ENCODE peak calls at places on chromosomes 1 and 21, in seven cellular contexts. X is HL-60, S is AG04450, E is uterus, F is cardiac fibroblast, R is AG09309, U is BJ. B is an unnamed sample.

GRCh38 chr1:17017435-17017834 is 5.7 kb upstream of the ATP13A2 start:
- DNase-seq in E (no peak), R (no peak), X (no peak), U (no peak), F (no peak), S (no peak), B (no peak)

GRCh38 chr1:29686012-29686930 is 449.9 kb downstream of the PTPRU start:
- DNase-seq in U (no peak), S (no peak), E (no peak), X (no peak), F (no peak), R (no peak), B (no peak)

GRCh38 chr1:206467915-206468314 is 2.4 kb upstream of the IKBKE start:
- DNase-seq in S (no peak), U (no peak), X (peak), R (no peak), F (peak), E (no peak), B (no peak)

GRCh38 chr1:177310326-177310725 is 139.6 kb downstream of the BRINP2 start:
- DNase-seq in X (no peak), E (no peak), F (no peak), S (no peak), R (no peak), U (no peak), B (peak)

GRCh38 chr1:224565186-224565585 is 50.9 kb upstream of the CNIH3 start:
- DNase-seq in U (peak), S (peak), E (no peak), F (peak), R (peak), X (peak), B (peak)

GRCh38 chr1:188314557-188315137 is 1485.9 kb downstream of the PLA2G4A start:
- DNase-seq in E (no peak), R (no peak), X (no peak), U (no peak), S (no peak), F (no peak), B (no peak)

GRCh38 chr1:64561993-64562392 is 92.1 kb downstream of the CACHD1 start:
- DNase-seq in R (no peak), S (no peak), F (no peak), X (no peak), E (no peak), U (no peak), B (no peak)

GRCh38 chr1:239288964-239289535 is 97.3 kb upstream of the CHRM3 start:
- DNase-seq in E (no peak), R (no peak), U (no peak), S (no peak), F (no peak), X (no peak), B (no peak)

GRCh38 chr1:15358565-15359133 is 51.0 kb upstream of the EFHD2 start:
- DNase-seq in X (no peak), F (no peak), S (no peak), E (no peak), R (no peak), U (no peak), B (no peak)

GRCh38 chr1:64597151-64597550 is 127.2 kb downstream of the CACHD1 start:
- DNase-seq in E (no peak), U (no peak), S (no peak), X (no peak), F (no peak), R (no peak), B (no peak)

GRCh38 chr1:84698718-84699117 is 8.5 kb upstream of the SSX2IP start:
- DNase-seq in X (no peak), R (peak), E (no peak), S (peak), F (peak), U (peak), B (peak)

GRCh38 chr1:246063013-246063616 is 444.0 kb downstream of the SMYD3 start:
- DNase-seq in F (no peak), E (no peak), S (no peak), X (no peak), R (no peak), U (no peak), B (no peak)

GRCh38 chr1:33086384-33086850 is 5.5 kb downstream of the AZIN2 start:
- DNase-seq in E (peak), X (peak), R (peak), F (peak), S (peak), U (no peak), B (peak)

GRCh38 chr1:223153177-223154119 is 10.4 kb upstream of the TLR5 start:
- DNase-seq in S (no peak), F (peak), R (no peak), X (peak), U (no peak), E (no peak), B (peak)

GRCh38 chr1:160544647-160545046 is 21.6 kb upstream of the SLAMF6 start:
- DNase-seq in E (no peak), S (no peak), U (no peak), F (peak), R (no peak), X (no peak), B (peak)

GRCh38 chr1:162530318-162530984 is 31.1 kb upstream of the UAP1 start:
- DNase-seq in E (no peak), R (no peak), S (no peak), F (no peak), X (no peak), U (no peak), B (no peak)

GRCh38 chr1:170126691-170127090 is 19.1 kb upstream of the NTMT2 start:
- DNase-seq in F (peak), R (peak), X (no peak), U (peak), S (peak), E (no peak), B (peak)

GRCh38 chr21:18443085-18443484 is 39.5 kb upstream of the TMPRSS15 start:
- DNase-seq in F (no peak), E (no peak), S (no peak), X (no peak), U (no peak), R (no peak), B (no peak)

GRCh38 chr1:160219062-160219929 is 14.1 kb downstream of the PEA15 start:
- DNase-seq in F (peak), R (peak), U (peak), E (no peak), X (no peak), S (peak), B (peak)

GRCh38 chr21:33383056-33383888 is 19.9 kb upstream of the IFNGR2 start:
- DNase-seq in F (peak), S (no peak), U (no peak), E (peak), R (no peak), X (peak), B (peak)

GRCh38 chr1:9588551-9589143 is at the start of gene TMEM201:
- DNase-seq in U (peak), F (peak), S (peak), X (peak), E (peak), R (peak), B (peak)
- TF ChIP-seq CTCF in U (peak), F (peak), S (peak), X (peak), E (peak), R (peak), B (peak)

GRCh38 chr1:87864676-87865075 is 536.0 kb downstream of the LMO4 start:
- DNase-seq in E (no peak), F (no peak), R (no peak), S (no peak), X (no peak), U (no peak), B (no peak)

GRCh38 chr1:87866416-87866815 is 537.7 kb downstream of the LMO4 start:
- DNase-seq in U (no peak), S (no peak), R (no peak), F (no peak), E (no peak), X (no peak), B (no peak)

GRCh38 chr1:87867631-87868030 is 539.0 kb downstream of the LMO4 start:
- DNase-seq in R (peak), U (peak), S (no peak), X (no peak), F (peak), E (no peak), B (peak)

DNA sequence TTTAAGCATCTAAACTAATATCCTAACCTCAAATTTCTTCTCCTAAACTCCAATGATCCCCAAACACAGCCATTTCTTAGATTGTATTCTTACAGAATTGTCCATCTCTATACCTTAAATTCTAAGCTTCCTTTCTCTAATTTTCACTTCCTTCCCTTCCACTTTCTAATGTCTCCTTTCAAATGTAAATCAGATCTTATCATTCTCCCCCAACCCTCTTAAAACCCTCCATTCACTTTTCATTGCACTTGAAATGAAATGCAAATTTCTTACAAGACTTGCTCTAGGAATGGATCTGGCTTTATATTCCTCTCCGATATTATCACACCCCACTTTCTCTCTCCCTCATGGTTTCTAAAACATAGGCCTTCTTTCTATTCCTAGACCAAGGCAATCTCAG is 534.6 kb downstream of the LMO4 start:
- DNase-seq in S (no peak), R (no peak), X (no peak), F (no peak), E (no peak), U (no peak), B (no peak)
- H3K4me3 ChIP-seq in S (no peak), R (no peak), X (no peak), F (no peak), E (no peak), U (no peak), B (no peak)

GRCh38 chr1:229432116-229432461 is 1.8 kb downstream of the ACTA1 start:
- DNase-seq in X (no peak), S (no peak), F (no peak), E (no peak), R (no peak), U (no peak), B (no peak)

GRCh38 chr1:229432905-229433304 is 989 bp downstream of the ACTA1 start:
- DNase-seq in E (no peak), S (no peak), F (no peak), U (no peak), X (no peak), R (no peak), B (no peak)

GRCh38 chr1:229433364-229434004 is 410 bp downstream of the ACTA1 start:
- DNase-seq in E (no peak), U (no peak), R (no peak), X (no peak), S (no peak), F (no peak), B (no peak)

GRCh38 chr1:229434641-229435051 is 752 bp upstream of the ACTA1 start:
- DNase-seq in R (no peak), X (no peak), E (no peak), S (no peak), U (no peak), F (no peak), B (no peak)

DNA sequence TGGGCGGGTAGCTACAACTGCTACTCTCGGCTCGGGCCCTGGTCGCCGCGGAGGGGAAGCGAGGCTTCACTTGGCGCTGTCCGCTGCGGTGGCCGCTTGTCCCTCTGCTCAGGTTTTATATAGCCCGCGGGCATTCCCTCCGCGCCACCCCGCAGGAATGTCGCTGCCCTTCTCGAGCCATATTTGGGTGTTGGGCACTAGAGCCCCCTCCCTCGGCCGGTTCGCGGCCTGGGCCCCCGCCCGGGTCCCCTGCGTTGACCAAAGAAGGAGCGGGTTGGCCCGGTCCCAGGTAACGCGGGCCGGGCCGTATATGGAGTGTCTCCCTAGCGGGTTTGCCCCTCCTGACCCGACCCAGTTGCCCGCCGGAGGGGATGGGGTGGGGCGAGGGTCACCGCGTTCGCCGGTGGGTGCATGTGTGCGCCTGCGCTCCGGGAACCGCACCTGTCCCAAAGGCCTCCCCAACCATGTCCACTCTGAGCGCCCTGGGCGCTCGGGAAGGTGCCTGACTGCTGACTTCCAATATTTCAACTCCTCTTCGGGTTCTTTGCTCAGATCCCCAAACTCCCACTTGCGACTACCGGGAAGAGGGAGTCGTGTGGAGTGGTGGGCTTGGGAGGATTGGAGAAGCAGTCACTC is at the start of gene ACTA1:
- DNase-seq in S (no peak), X (no peak), R (no peak), U (no peak), F (no peak), E (no peak), B (no peak)
- TF ChIP-seq CTCF in S (no peak), X (no peak), R (no peak), U (no peak), F (no peak), E (no peak), B (no peak)

DNA sequence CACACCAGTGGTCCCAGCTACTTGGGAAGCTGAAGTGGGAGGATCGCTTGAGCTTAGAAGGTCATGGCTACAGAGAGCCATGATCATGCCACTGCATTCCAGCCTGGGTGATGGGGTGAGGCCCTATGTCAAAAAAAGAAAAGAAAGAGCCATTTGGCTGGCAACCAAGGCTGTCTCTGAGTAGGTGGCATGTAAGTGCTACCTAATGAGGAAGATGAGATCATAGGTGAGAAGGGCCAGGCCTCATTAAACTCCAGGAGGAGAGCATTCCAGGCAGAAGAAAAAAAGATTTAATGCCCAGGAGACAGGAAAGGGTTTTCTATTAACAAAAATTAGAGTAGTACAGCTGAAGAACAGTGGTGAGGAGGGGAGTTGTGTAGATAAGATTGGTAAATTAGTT is 103.4 kb upstream of the ZNF678 start:
- DNase-seq in U (no peak), X (no peak), F (no peak), R (no peak), E (no peak), S (no peak), B (no peak)
- H3K4me3 ChIP-seq in U (no peak), X (no peak), F (no peak), R (no peak), E (no peak), S (no peak), B (no peak)

DNA sequence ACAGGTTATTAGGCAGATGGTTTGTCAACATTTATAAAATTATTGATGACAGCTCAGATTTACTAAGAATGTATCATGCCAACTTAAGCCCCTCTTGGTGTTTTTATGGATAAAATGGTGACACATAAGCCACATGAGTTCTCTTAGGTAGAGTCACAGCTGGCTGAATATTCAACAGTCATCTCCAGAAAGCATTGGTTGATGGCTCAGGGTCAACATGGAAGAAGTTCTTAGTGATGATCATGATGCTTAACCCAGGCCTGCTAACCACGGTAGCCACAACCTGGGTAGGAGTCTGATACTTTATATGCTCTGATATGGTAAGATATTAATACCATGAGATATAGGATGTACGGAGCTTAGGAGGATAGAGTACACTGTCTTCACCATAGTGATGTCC is 46.4 kb upstream of the SIPA1L2 start:
- DNase-seq in R (no peak), E (no peak), S (no peak), F (no peak), U (no peak), X (no peak), B (no peak)
- TF ChIP-seq CTCF in R (no peak), E (no peak), S (no peak), F (no peak), U (no peak), X (no peak), B (no peak)

DNA sequence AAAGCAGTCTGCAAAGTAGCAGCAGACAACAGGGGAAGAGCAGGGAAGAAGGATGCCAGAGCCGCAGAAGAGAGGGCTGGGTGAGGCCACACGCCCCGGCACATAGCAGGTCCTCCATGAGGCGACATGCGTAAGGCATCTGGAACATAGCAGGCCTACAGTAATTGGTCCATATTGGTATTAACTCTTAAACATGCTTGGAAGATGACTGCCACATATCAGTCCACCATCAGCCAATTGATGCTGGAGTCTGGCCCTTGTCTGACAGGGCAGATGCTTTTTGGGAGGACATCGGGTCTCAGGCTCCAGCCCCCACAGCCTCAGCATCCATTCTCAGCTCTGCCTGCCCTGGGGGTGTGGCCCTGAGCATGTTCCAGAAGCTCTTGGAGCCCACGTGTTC is 93.7 kb downstream of the TAS1R2 start:
- DNase-seq in U (no peak), S (no peak), X (no peak), R (no peak), E (no peak), F (no peak), B (no peak)
- H3K4me3 ChIP-seq in U (no peak), S (no peak), X (no peak), R (no peak), E (no peak), F (no peak), B (no peak)

DNA sequence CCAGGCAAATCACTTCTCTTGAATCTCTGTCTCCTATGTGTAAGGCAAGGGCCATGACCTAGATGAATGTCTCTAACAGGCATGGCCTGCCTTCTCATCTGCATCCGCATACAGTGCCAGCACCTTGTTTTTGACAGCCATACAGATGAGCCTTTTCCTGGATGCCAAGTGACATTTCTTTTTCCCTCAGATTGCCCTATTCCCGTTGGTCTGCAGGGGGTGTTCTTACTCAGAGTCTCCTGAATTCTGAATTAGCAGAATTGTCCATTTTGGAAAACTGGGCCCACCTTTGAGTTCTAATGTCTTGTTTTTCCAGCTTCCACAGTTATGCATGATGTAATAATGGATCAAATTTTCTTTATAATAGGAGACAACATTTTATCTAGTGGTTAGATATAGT is 88.0 kb upstream of the ADAR start:
- DNase-seq in X (no peak), S (no peak), F (peak), E (no peak), U (no peak), R (no peak), B (peak)
- TF ChIP-seq CTCF in X (no peak), S (peak), F (peak), E (peak), U (peak), R (peak), B (peak)

GRCh38 chr1:151368745-151369610 is 3.5 kb downstream of the SELENBP1 start:
- DNase-seq in U (no peak), E (no peak), S (no peak), X (no peak), F (no peak), R (no peak), B (no peak)

GRCh38 chr1:151371744-151372410 is 628 bp downstream of the SELENBP1 start:
- DNase-seq in X (peak), S (no peak), R (no peak), U (no peak), F (peak), E (peak), B (peak)

GRCh38 chr1:151371340-151371739 is 1.2 kb downstream of the SELENBP1 start:
- DNase-seq in X (peak), F (peak), E (peak), U (no peak), R (peak), S (no peak), B (peak)

GRCh38 chr1:151369621-151370048 is 2.9 kb downstream of the SELENBP1 start:
- DNase-seq in S (no peak), F (no peak), E (peak), U (no peak), R (no peak), X (no peak), B (no peak)

DNA sequence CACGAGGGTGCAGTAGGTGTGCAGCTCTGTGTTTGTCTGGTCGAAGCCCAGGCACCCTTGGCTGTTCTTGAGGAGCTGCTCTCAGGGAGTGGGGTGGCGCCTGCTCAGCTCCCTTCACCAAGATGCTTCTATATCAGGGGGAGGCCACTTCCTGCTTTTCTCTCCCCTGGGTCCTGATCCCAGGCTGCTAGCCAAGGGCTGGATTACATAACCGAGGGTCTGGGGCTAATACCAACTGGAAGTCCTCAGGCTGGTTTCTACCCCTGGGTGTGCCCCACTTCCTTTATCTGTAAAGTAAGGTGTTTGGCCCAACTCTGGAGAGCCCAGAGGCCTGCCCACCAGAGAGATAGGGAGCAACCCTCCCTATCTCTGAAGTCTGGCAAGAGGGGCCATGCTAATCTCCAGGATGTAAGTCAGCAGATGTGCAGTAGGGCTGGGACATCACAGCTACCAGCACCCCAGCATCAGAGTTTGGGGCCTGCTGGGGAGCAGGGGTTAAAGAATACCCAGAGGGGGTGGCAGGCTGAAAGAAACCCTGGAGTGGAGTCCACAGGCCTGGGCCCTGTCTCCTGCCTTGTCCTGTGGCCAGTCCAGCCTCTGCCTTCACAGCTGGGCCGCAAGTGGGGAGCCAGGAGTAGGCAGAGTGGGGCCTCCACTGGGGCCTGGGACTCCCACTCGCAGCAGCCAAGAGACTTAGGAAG is 2.1 kb downstream of the SELENBP1 start:
- DNase-seq in R (no peak), E (peak), X (peak), F (peak), S (no peak), U (no peak), B (peak)
- H3K4me3 ChIP-seq in R (no peak), E (no peak), X (no peak), F (no peak), S (no peak), U (no peak), B (no peak)

GRCh38 chr1:231691618-231692259 is 65.1 kb downstream of the DISC1 start:
- DNase-seq in U (no peak), S (no peak), X (no peak), R (no peak), E (no peak), F (peak), B (peak)
- TF ChIP-seq CTCF in U (peak), S (peak), X (no peak), R (peak), E (no peak), F (peak), B (peak)

B was measured in fibroblast of the aortic adventitia.